ENCODE peak calls at places on chromosomes 4 and X, in four cellular contexts. A is GM12878, U is HL-60, R is K562. C is an unnamed sample.

GRCh38 chr4:181952478-181952877 is 290.7 kb upstream of the TENM3 start:
- DNase-seq in R (no peak), A (no peak), U (no peak), C (no peak)

GRCh38 chrX:38285649-38286048 is 41.7 kb downstream of the RPGR start:
- DNase-seq in A (no peak), U (no peak), R (no peak), C (no peak)

GRCh38 chr4:168928346-168928745 is 81.7 kb downstream of the CBR4 start:
- DNase-seq in R (no peak), A (no peak), U (no peak), C (no peak)

GRCh38 chrX:136453771-136454170 is 34.0 kb upstream of the BRS3 start:
- DNase-seq in U (no peak), R (no peak), A (no peak), C (no peak)

GRCh38 chrX:48520455-48520854 is 1.2 kb upstream of the EBP start:
- DNase-seq in U (no peak), A (no peak), R (no peak), C (no peak)

GRCh38 chrX:2317527-2318055 is 183.2 kb downstream of the DHRSX start:
- DNase-seq in U (no peak), A (no peak), R (peak; percentile 9), C (no peak)

GRCh38 chr4:151887151-151887815 is 126.5 kb upstream of the GATB start:
- DNase-seq in A (peak; percentile 87), U (peak; percentile 66), R (no peak), C (no peak)

GRCh38 chrX:46374371-46374770 is 170.8 kb downstream of the ZNF674 start:
- DNase-seq in R (no peak), U (no peak), A (no peak), C (no peak)

GRCh38 chr4:1220566-1220965 is 28.4 kb downstream of the CTBP1 start:
- DNase-seq in A (no peak), R (no peak), U (no peak), C (no peak)

GRCh38 chr4:43242611-43243010 is 350.1 kb downstream of the GRXCR1 start:
- DNase-seq in R (no peak), U (no peak), A (no peak), C (no peak)

GRCh38 chr4:15402146-15402545 is 25.7 kb upstream of the C1QTNF7 start:
- DNase-seq in R (no peak), U (no peak), A (no peak), C (no peak)

GRCh38 chr4:186701273-186701672 is 22.4 kb downstream of the FAT1 start:
- DNase-seq in U (no peak), R (no peak), A (no peak), C (no peak)

GRCh38 chrX:103488332-103488731 is 31.0 kb downstream of the RAB40A start:
- DNase-seq in R (peak; percentile 19), U (no peak), A (no peak), C (no peak)

GRCh38 chrX:16658284-16658683 is 8.3 kb downstream of the S100G start:
- DNase-seq in R (no peak), U (no peak), A (no peak), C (no peak)

GRCh38 chrX:120751683-120752082 is 121.8 kb upstream of the C1GALT1C1 start:
- DNase-seq in U (no peak), R (no peak), A (no peak), C (no peak)

GRCh38 chrX:120750381-120750780 is 120.5 kb upstream of the C1GALT1C1 start:
- DNase-seq in U (no peak), R (no peak), A (no peak), C (no peak)

GRCh38 chrX:120752431-120753128 is 122.7 kb upstream of the C1GALT1C1 start:
- DNase-seq in A (no peak), U (no peak), R (no peak), C (no peak)

GRCh38 chrX:120746153-120746552 is 116.3 kb upstream of the C1GALT1C1 start:
- DNase-seq in A (no peak), U (no peak), R (no peak), C (no peak)

GRCh38 chrX:120749141-120749846 is 119.4 kb upstream of the C1GALT1C1 start:
- DNase-seq in U (peak; percentile 54), R (no peak), A (no peak), C (no peak)
- TF ChIP-seq POLR2AphosphoS5 in U (peak; percentile 20), R (no peak), A (no peak), C (no peak)

GRCh38 chrX:150094375-150094774 is 156.1 kb upstream of the EOLA2 start:
- DNase-seq in R (no peak), A (no peak), U (no peak), C (no peak)

GRCh38 chrX:150094996-150095395 is 156.7 kb upstream of the EOLA2 start:
- DNase-seq in U (no peak), A (no peak), R (no peak), C (no peak)

GRCh38 chrX:150100261-150100660 is 162.0 kb upstream of the EOLA2 start:
- DNase-seq in U (no peak), R (no peak), A (no peak), C (no peak)

GRCh38 chrX:150099316-150099715 is 161.0 kb upstream of the EOLA2 start:
- DNase-seq in R (no peak), U (no peak), A (no peak), C (no peak)
- TF ChIP-seq SPI1 in R (no peak), U (no peak), A (no peak), C (no peak)

GRCh38 chrX:119606508-119607389 is 525 bp upstream of the NKRF start:
- DNase-seq in A (no peak), U (no peak), R (no peak), C (no peak)
- TF ChIP-seq POLR2AphosphoS5 in A (peak; percentile 2), U (peak; percentile 13), R (no peak), C (no peak)

DNA sequence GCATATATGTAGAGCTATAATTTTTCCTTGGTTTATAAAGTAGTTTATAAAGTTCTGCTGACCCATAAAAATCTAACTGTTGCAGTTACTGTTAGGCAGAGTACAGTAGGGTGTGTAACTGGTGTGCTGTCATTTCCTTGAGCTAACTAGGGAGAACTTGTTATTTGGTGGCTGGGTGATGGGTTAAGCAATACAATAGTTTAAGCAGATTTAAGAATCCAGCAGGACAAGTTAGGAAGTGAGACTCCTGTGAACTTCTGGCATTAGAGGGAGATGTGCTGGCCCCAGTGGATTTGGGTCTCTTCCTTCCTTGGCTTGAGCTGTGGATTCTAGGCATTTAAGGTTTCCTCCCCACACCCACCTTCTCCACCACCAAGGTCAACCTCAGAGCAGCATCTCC is 70.4 kb downstream of the CLCN5 start:
- DNase-seq in R (no peak), U (no peak), A (no peak), C (no peak)
- TF ChIP-seq SPI1 in R (no peak), U (no peak), A (no peak), C (no peak)

GRCh38 chrX:29952016-29952415 is 263.3 kb upstream of the MAGEB2 start:
- DNase-seq in A (no peak), R (no peak), U (no peak), C (no peak)
- TF ChIP-seq POLR2AphosphoS5 in A (no peak), R (no peak), U (no peak), C (no peak)

DNA sequence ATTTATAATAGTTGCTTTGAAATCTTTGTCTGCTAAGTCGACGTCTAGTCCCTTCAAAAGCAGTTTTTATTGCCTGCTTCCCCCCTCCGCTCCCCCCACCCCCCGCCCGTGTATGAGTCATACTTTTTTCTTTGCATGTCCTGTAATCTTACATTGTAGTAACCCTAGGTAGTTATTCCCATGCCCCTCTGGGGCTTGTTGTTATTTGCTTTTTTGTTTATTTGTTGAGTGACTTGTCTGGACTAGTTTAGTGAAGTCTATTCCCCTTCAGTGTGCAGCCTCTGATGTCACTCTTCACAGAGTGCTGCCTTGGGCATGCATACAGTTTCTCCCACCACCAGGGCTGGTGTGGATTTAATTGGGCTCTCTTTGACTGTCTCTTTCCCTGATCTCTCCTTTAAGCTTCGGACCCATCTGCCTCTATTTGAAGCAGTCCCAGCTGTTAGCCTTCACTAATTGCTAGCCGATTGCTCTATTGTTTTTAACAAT is 86.2 kb downstream of the PPEF1 start:
- DNase-seq in U (no peak), R (peak; percentile 20), A (no peak), C (no peak)
- TF ChIP-seq SPI1 in U (no peak), R (no peak), A (no peak), C (no peak)

GRCh38 chr4:118281611-118282442 is 71.0 kb downstream of the PRSS12 start:
- DNase-seq in U (peak; percentile 31), R (no peak), A (no peak), C (no peak)
- TF ChIP-seq POLR2AphosphoS5 in U (peak; percentile 88), R (peak; percentile 81), A (peak; percentile 50), C (peak; percentile 84)

GRCh38 chr4:116386856-116387255 is 698.5 kb downstream of the TRAM1L1 start:
- DNase-seq in A (no peak), R (no peak), U (no peak), C (no peak)
- TF ChIP-seq SPI1 in A (no peak), R (no peak), U (no peak), C (no peak)

DNA sequence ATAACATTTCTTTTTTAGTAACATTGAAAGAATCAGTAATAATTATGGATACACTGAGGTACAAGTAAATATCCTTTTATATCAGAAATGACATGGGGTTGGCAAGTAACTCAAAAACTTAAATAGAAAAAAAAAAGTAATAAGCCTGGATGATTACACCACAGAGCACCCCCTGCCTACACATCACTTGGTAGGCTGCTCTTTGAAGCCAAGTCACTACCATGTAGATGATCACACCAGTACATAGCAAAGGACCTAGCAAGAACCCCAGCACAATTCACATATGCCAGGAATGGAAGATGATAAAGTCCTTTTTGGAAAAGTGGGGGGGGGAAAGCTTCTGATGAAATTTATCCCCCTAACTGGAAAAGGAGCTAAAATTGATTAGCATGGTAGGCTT is 56.9 kb downstream of the METTL14 start:
- DNase-seq in U (no peak), A (no peak), R (no peak), C (no peak)
- TF ChIP-seq POLR2AphosphoS5 in U (no peak), A (no peak), R (no peak), C (no peak)

C was measured in GM12891.